ENCODE peak calls at places on chromosomes 6 and 20, in six cellular contexts. One of them, this sample, is unnamed.

GRCh38 chr6:90040931-90041330 is 146.7 kb downstream of the GJA10 start:
- DNase-seq in activated CD8-positive, alpha-beta memory T cell treated with anti-CD3 and anti-CD28 coated beads for 24 hours: no peak
- DNase-seq in astrocyte: no peak
- DNase-seq in activated T-cell treated with anti-CD3 and anti-CD28 coated beads for 1 hour: no peak
- DNase-seq in Peyer's patch: no peak
- DNase-seq in GM12865: no peak
- DNase-seq in this sample: no peak

GRCh38 chr6:30720738-30721197 is 616 bp downstream of the TUBB start:
- DNase-seq in Peyer's patch: peak
- DNase-seq in activated T-cell treated with anti-CD3 and anti-CD28 coated beads for 1 hour: peak
- DNase-seq in GM12865: peak
- DNase-seq in astrocyte: no peak
- DNase-seq in activated CD8-positive, alpha-beta memory T cell treated with anti-CD3 and anti-CD28 coated beads for 24 hours: peak
- DNase-seq in this sample: no peak

GRCh38 chr20:37757550-37757949 is 63.7 kb downstream of the CTNNBL1 start:
- DNase-seq in Peyer's patch: peak
- DNase-seq in activated CD8-positive, alpha-beta memory T cell treated with anti-CD3 and anti-CD28 coated beads for 24 hours: no peak
- DNase-seq in GM12865: peak
- DNase-seq in activated T-cell treated with anti-CD3 and anti-CD28 coated beads for 1 hour: no peak
- DNase-seq in astrocyte: no peak
- DNase-seq in this sample: no peak

GRCh38 chr20:57654998-57655811 is 35.0 kb upstream of the ZBP1 start:
- DNase-seq in astrocyte: no peak
- DNase-seq in activated CD8-positive, alpha-beta memory T cell treated with anti-CD3 and anti-CD28 coated beads for 24 hours: peak
- DNase-seq in activated T-cell treated with anti-CD3 and anti-CD28 coated beads for 1 hour: no peak
- DNase-seq in GM12865: no peak
- DNase-seq in Peyer's patch: peak
- DNase-seq in this sample: no peak

GRCh38 chr6:150905769-150906168 is 40.3 kb downstream of the MTHFD1L start:
- DNase-seq in GM12865: no peak
- DNase-seq in activated T-cell treated with anti-CD3 and anti-CD28 coated beads for 1 hour: no peak
- DNase-seq in astrocyte: no peak
- DNase-seq in activated CD8-positive, alpha-beta memory T cell treated with anti-CD3 and anti-CD28 coated beads for 24 hours: no peak
- DNase-seq in Peyer's patch: no peak
- DNase-seq in this sample: no peak

GRCh38 chr20:63003546-63003945 is 3.2 kb downstream of the BHLHE23 start:
- DNase-seq in activated T-cell treated with anti-CD3 and anti-CD28 coated beads for 1 hour: no peak
- DNase-seq in Peyer's patch: no peak
- DNase-seq in GM12865: no peak
- DNase-seq in astrocyte: no peak
- DNase-seq in activated CD8-positive, alpha-beta memory T cell treated with anti-CD3 and anti-CD28 coated beads for 24 hours: no peak
- DNase-seq in this sample: no peak

GRCh38 chr6:75290558-75290957 is 6.0 kb upstream of the TMEM30A start:
- DNase-seq in activated T-cell treated with anti-CD3 and anti-CD28 coated beads for 1 hour: no peak
- DNase-seq in GM12865: no peak
- DNase-seq in astrocyte: no peak
- DNase-seq in Peyer's patch: no peak
- DNase-seq in activated CD8-positive, alpha-beta memory T cell treated with anti-CD3 and anti-CD28 coated beads for 24 hours: no peak
- DNase-seq in this sample: no peak

GRCh38 chr20:21159658-21160380 is 33.9 kb downstream of the KIZ start:
- DNase-seq in GM12865: peak
- DNase-seq in Peyer's patch: no peak
- DNase-seq in astrocyte: no peak
- DNase-seq in activated CD8-positive, alpha-beta memory T cell treated with anti-CD3 and anti-CD28 coated beads for 24 hours: no peak
- DNase-seq in activated T-cell treated with anti-CD3 and anti-CD28 coated beads for 1 hour: no peak
- DNase-seq in this sample: no peak

GRCh38 chr6:16496210-16496609 is 257.8 kb downstream of the GMPR start:
- DNase-seq in Peyer's patch: no peak
- DNase-seq in GM12865: no peak
- DNase-seq in astrocyte: no peak
- DNase-seq in activated CD8-positive, alpha-beta memory T cell treated with anti-CD3 and anti-CD28 coated beads for 24 hours: no peak
- DNase-seq in activated T-cell treated with anti-CD3 and anti-CD28 coated beads for 1 hour: no peak
- DNase-seq in this sample: no peak

This sample was measured in SIG-M5.